ENCODE peak calls at places on chromosomes 7 and 10, in five cellular contexts. One of them, this sample, is unnamed.

GRCh38 chr7:137820677-137821420 is 25.9 kb downstream of the DGKI start:
- DNase-seq in GM13976: peak; percentile 48
- DNase-seq in body of pancreas: peak; percentile 26
- DNase-seq in cardiac fibroblast: peak; percentile 85
- DNase-seq in breast epithelium: peak; percentile 49
- DNase-seq in this sample: no peak

GRCh38 chr10:7915923-7916322 is 97.6 kb downstream of the TAF3 start:
- DNase-seq in GM13976: no peak
- DNase-seq in body of pancreas: no peak
- DNase-seq in cardiac fibroblast: peak; percentile 39
- DNase-seq in breast epithelium: no peak
- DNase-seq in this sample: no peak

GRCh38 chr10:104028823-104029527 is 56.7 kb downstream of the COL17A1 start:
- DNase-seq in breast epithelium: no peak
- DNase-seq in cardiac fibroblast: peak; percentile 27
- DNase-seq in body of pancreas: no peak
- DNase-seq in GM13976: no peak
- DNase-seq in this sample: no peak

GRCh38 chr10:104809288-104810090 is 168.4 kb downstream of the SORCS3 start:
- DNase-seq in breast epithelium: no peak
- DNase-seq in cardiac fibroblast: no peak
- DNase-seq in GM13976: no peak
- DNase-seq in body of pancreas: no peak
- DNase-seq in this sample: peak; percentile 54

GRCh38 chr10:110833941-110834621 is 37.6 kb upstream of the PDCD4 start:
- DNase-seq in cardiac fibroblast: no peak
- DNase-seq in body of pancreas: peak; percentile 83
- DNase-seq in GM13976: no peak
- DNase-seq in breast epithelium: no peak
- DNase-seq in this sample: no peak

GRCh38 chr7:33933611-33934281 is 28.4 kb downstream of the BMPER start:
- DNase-seq in breast epithelium: no peak
- DNase-seq in GM13976: no peak
- DNase-seq in body of pancreas: no peak
- DNase-seq in cardiac fibroblast: peak; percentile 42
- DNase-seq in this sample: no peak

GRCh38 chr7:37942934-37943610 is 22.6 kb downstream of the EPDR1 start:
- DNase-seq in body of pancreas: peak; percentile 96
- DNase-seq in GM13976: no peak
- DNase-seq in cardiac fibroblast: peak; percentile 65
- DNase-seq in breast epithelium: no peak
- DNase-seq in this sample: peak; percentile 67

GRCh38 chr10:101260764-101261341 is 31.6 kb upstream of the LBX1 start:
- DNase-seq in cardiac fibroblast: no peak
- DNase-seq in breast epithelium: no peak
- DNase-seq in GM13976: no peak
- DNase-seq in body of pancreas: no peak
- DNase-seq in this sample: no peak

GRCh38 chr7:74656421-74656910 is 1.1 kb upstream of the GTF2I start:
- DNase-seq in GM13976: no peak
- DNase-seq in body of pancreas: peak; percentile 58
- DNase-seq in breast epithelium: peak; percentile 49
- DNase-seq in cardiac fibroblast: peak; percentile 32
- DNase-seq in this sample: peak; percentile 45
- TF ChIP-seq CTCF in GM13976: peak; percentile 54
- TF ChIP-seq CTCF in body of pancreas: no peak
- TF ChIP-seq CTCF in breast epithelium: no peak
- TF ChIP-seq CTCF in cardiac fibroblast: no peak
- TF ChIP-seq CTCF in this sample: no peak

GRCh38 chr7:30396379-30396778 is 82.2 kb downstream of the NOD1 start:
- DNase-seq in cardiac fibroblast: peak; percentile 22
- DNase-seq in body of pancreas: no peak
- DNase-seq in GM13976: no peak
- DNase-seq in breast epithelium: no peak
- DNase-seq in this sample: no peak
- TF ChIP-seq CTCF in cardiac fibroblast: no peak
- TF ChIP-seq CTCF in body of pancreas: no peak
- TF ChIP-seq CTCF in GM13976: peak; percentile 12
- TF ChIP-seq CTCF in breast epithelium: no peak
- TF ChIP-seq CTCF in this sample: no peak

GRCh38 chr7:92028226-92028625 is 87.6 kb downstream of the AKAP9 start:
- DNase-seq in cardiac fibroblast: no peak
- DNase-seq in body of pancreas: no peak
- DNase-seq in breast epithelium: no peak
- DNase-seq in GM13976: no peak
- DNase-seq in this sample: no peak

GRCh38 chr7:92020636-92021035 is 80.0 kb downstream of the AKAP9 start:
- DNase-seq in GM13976: no peak
- DNase-seq in cardiac fibroblast: no peak
- DNase-seq in breast epithelium: no peak
- DNase-seq in body of pancreas: no peak
- DNase-seq in this sample: no peak

DNA sequence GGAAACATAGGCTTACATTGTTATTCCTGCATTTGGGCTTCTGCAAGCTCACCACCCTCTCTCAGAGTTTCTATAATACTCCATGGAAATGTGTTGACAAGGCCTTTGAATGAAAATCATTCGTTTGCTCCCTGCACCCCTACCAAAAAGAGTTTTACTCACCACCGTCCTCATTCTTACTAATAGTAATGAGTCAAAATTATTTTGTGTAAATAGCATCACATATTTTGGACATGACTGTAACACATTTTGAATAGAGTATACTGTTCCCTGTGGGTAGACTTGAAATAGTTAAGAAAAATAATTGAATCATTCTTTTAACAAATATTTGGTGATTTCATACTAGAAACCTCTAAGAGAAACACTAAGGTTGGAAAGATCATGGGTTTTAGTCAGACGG is 84.6 kb downstream of the AKAP9 start:
- DNase-seq in cardiac fibroblast: peak; percentile 29
- DNase-seq in breast epithelium: no peak
- DNase-seq in GM13976: no peak
- DNase-seq in body of pancreas: no peak
- DNase-seq in this sample: no peak
- TF ChIP-seq CTCF in cardiac fibroblast: no peak
- TF ChIP-seq CTCF in breast epithelium: no peak
- TF ChIP-seq CTCF in GM13976: no peak
- TF ChIP-seq CTCF in body of pancreas: no peak
- TF ChIP-seq CTCF in this sample: no peak

DNA sequence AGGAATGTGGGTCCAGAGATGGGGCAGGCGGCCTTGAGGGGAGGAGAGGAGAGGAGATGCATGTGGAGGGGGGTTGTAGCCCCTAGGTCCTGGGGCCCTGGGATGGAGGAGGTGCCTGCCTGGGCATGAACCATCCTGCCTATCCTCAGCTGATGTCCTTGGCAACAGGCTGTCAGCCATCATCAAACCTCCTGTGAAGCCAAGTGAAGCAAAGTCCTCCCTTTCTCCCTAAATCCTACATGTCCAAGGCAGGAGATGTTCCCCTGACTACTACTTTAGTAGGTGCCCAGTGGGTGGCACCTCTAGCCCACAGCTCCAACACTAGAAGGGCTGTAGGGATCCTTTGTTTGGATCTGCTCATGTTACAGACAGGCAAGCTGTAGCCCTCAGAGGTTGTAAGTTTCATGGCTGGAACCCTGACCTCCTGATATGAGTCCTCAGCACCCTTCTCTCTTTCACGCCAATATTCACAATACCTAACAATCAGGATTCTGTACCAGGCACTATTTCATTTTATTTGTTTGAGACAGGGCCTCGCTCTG is 66.6 kb upstream of the SYPL1 start:
- DNase-seq in GM13976: no peak
- DNase-seq in body of pancreas: peak; percentile 37
- DNase-seq in breast epithelium: no peak
- DNase-seq in cardiac fibroblast: peak; percentile 88
- DNase-seq in this sample: peak; percentile 58
- TF ChIP-seq CTCF in GM13976: peak; percentile 22
- TF ChIP-seq CTCF in body of pancreas: no peak
- TF ChIP-seq CTCF in breast epithelium: no peak
- TF ChIP-seq CTCF in cardiac fibroblast: peak; percentile 48
- TF ChIP-seq CTCF in this sample: no peak

GRCh38 chr7:48424731-48425130 is 253.5 kb downstream of the ABCA13 start:
- DNase-seq in body of pancreas: no peak
- DNase-seq in breast epithelium: no peak
- DNase-seq in cardiac fibroblast: no peak
- DNase-seq in GM13976: peak; percentile 38
- DNase-seq in this sample: peak; percentile 40
- TF ChIP-seq CTCF in body of pancreas: no peak
- TF ChIP-seq CTCF in breast epithelium: no peak
- TF ChIP-seq CTCF in cardiac fibroblast: peak; percentile 22
- TF ChIP-seq CTCF in GM13976: peak; percentile 56
- TF ChIP-seq CTCF in this sample: peak; percentile 63

GRCh38 chr7:142420554-142421362 is 162.9 kb upstream of the PRSS58 start:
- DNase-seq in GM13976: no peak
- DNase-seq in body of pancreas: no peak
- DNase-seq in cardiac fibroblast: peak; percentile 13
- DNase-seq in breast epithelium: no peak
- DNase-seq in this sample: peak; percentile 25
- TF ChIP-seq CTCF in GM13976: peak; percentile 2
- TF ChIP-seq CTCF in body of pancreas: no peak
- TF ChIP-seq CTCF in cardiac fibroblast: peak; percentile 30
- TF ChIP-seq CTCF in breast epithelium: no peak
- TF ChIP-seq CTCF in this sample: no peak

GRCh38 chr10:128537888-128538287 is 411.7 kb upstream of the MKI67 start:
- DNase-seq in cardiac fibroblast: no peak
- DNase-seq in GM13976: no peak
- DNase-seq in breast epithelium: no peak
- DNase-seq in body of pancreas: no peak
- DNase-seq in this sample: no peak

GRCh38 chr10:128542659-128543058 is 416.4 kb upstream of the MKI67 start:
- DNase-seq in body of pancreas: no peak
- DNase-seq in cardiac fibroblast: no peak
- DNase-seq in breast epithelium: no peak
- DNase-seq in GM13976: no peak
- DNase-seq in this sample: no peak

GRCh38 chr10:128539784-128540759 is 413.8 kb upstream of the MKI67 start:
- DNase-seq in GM13976: no peak
- DNase-seq in cardiac fibroblast: no peak
- DNase-seq in breast epithelium: no peak
- DNase-seq in body of pancreas: no peak
- DNase-seq in this sample: no peak

GRCh38 chr10:128543186-128543585 is 417.0 kb upstream of the MKI67 start:
- DNase-seq in GM13976: no peak
- DNase-seq in breast epithelium: no peak
- DNase-seq in body of pancreas: no peak
- DNase-seq in cardiac fibroblast: no peak
- DNase-seq in this sample: no peak

DNA sequence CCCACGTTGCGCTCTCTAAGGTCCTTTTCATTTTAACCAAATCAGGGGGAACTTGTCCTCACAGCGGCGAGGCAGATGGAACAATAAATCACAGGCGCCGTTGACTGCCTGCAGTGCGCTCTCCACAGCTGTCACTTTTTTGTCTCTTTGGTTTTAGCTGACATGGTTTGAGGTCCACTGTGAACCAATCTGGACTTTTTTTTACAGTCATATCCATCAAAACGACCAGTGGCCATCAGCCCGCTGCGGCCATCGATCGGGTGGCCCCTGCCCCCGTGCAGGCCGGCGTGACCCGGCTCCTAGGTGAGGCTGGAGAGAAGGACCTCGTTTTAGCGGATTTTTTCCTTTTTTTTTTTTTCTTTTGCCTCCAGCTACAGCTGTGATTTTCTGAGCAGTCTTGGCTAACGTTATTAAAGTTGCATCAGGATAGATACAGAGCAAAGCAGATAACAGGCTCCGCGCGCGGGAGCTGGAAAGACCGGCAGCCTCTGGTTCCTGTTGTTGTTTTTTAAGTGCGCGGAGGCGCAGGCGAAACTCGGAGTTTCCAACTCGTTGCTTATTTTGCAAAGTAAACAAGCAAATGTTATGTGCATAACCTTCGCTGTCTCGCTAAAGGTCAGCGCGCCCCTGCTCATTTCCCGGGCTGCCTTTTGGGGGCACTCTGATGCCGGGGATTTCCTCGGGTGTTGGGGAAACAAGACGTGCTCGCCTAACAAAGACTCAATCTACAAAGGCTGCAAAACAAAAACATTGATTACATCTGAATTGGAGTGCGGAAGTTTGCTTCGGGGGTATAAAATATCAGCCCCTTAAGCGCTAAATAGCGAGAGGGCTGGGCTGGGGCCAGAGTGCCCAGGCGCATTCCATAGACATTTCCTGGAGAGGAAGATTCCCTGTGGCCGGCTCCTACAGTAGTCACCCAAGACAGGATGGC is 414.9 kb upstream of the MKI67 start:
- DNase-seq in body of pancreas: no peak
- DNase-seq in cardiac fibroblast: peak; percentile 12
- DNase-seq in breast epithelium: no peak
- DNase-seq in GM13976: no peak
- DNase-seq in this sample: no peak
- TF ChIP-seq CTCF in body of pancreas: no peak
- TF ChIP-seq CTCF in cardiac fibroblast: no peak
- TF ChIP-seq CTCF in breast epithelium: no peak
- TF ChIP-seq CTCF in GM13976: no peak
- TF ChIP-seq CTCF in this sample: no peak

DNA sequence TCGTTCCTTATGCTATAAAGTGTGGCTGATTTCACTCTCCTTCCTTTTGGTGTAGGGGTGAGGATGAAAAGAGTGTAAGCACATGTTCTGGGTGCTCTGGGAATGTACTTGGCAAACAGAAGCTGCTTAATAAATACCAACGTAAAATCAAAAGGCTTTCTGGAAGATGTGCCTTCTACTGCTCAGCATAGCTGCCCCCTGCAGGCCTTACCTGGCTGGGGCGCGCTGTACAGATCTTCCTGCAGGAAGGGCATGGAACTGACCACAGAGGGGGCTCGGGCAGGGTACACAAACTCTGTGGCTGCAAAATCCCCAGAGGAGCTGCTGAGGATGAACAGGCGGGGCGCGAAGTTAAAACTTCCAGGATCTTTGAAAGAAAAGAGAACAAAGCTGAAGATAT is 169.4 kb downstream of the SVIL start:
- DNase-seq in breast epithelium: no peak
- DNase-seq in GM13976: no peak
- DNase-seq in cardiac fibroblast: no peak
- DNase-seq in body of pancreas: no peak
- DNase-seq in this sample: no peak
- TF ChIP-seq CTCF in breast epithelium: no peak
- TF ChIP-seq CTCF in GM13976: no peak
- TF ChIP-seq CTCF in cardiac fibroblast: peak; percentile 34
- TF ChIP-seq CTCF in body of pancreas: no peak
- TF ChIP-seq CTCF in this sample: peak; percentile 36